ENCODE peak calls at places on chromosomes 11 and 22, in eight cellular contexts. L, S, G, X, W, F, D and Q are unnamed samples. For H3K4me1, the result is how much of the 10 kb centered on the place peaks cover.

GRCh38 chr11:130554241-130555055 is 106.0 kb downstream of the ADAMTS15 start:
- DNase-seq in L (no peak), S (peak), G (no peak), X (no peak), W (no peak), F (no peak), D (peak), Q (peak)

GRCh38 chr11:8283510-8284272 is 20.0 kb upstream of the LMO1 start:
- DNase-seq in L (no peak), S (peak), G (peak), X (peak), W (peak), F (no peak), D (no peak), Q (no peak)

GRCh38 chr11:37630866-37631265 is 1032.8 kb upstream of the RAG2 start:
- DNase-seq in L (no peak), S (no peak), G (no peak), X (no peak), W (no peak), F (no peak), D (no peak), Q (no peak)

GRCh38 chr22:36439481-36440271 is 41.8 kb downstream of the TXN2 start:
- DNase-seq in L (peak), S (peak), G (no peak), X (peak), W (no peak), F (no peak), D (peak), Q (peak)

GRCh38 chr11:102733232-102733875 is 8.6 kb upstream of the MMP8 start:
- DNase-seq in L (peak), S (peak), G (peak), X (peak), W (peak), F (peak), D (peak), Q (peak)

GRCh38 chr11:118410055-118410745 is 8.8 kb downstream of the ATP5MG start:
- DNase-seq in L (no peak), S (no peak), G (no peak), X (no peak), W (no peak), F (no peak), D (no peak), Q (no peak)

GRCh38 chr11:135069884-135070283 is 657.8 kb upstream of the B3GAT1 start:
- DNase-seq in L (peak), S (peak), G (no peak), X (peak), W (no peak), F (no peak), D (peak), Q (peak)

GRCh38 chr11:11028017-11028692 is 170.3 kb upstream of the ZBED5 start:
- DNase-seq in L (peak), S (peak), G (peak), X (peak), W (peak), F (peak), D (peak), Q (peak)

GRCh38 chr11:35622070-35622469 is 3.8 kb downstream of the FJX1 start:
- DNase-seq in L (no peak), S (peak), G (peak), X (peak), W (no peak), F (no peak), D (peak), Q (peak)

GRCh38 chr11:115530752-115531151 is 26.5 kb upstream of the CADM1 start:
- DNase-seq in L (peak), S (no peak), G (peak), X (no peak), W (peak), F (peak), D (no peak), Q (no peak)

GRCh38 chr11:134656861-134657540 is 245.0 kb upstream of the B3GAT1 start:
- DNase-seq in L (no peak), S (no peak), G (no peak), X (no peak), W (no peak), F (no peak), D (no peak), Q (no peak)

GRCh38 chr11:101211407-101211975 is 81.9 kb upstream of the PGR start:
- DNase-seq in L (no peak), S (no peak), G (no peak), X (no peak), W (no peak), F (no peak), D (no peak), Q (no peak)

GRCh38 chr11:35525501-35526175 is at the start of gene PAMR1:
- DNase-seq in L (no peak), S (peak), G (peak), X (peak), W (peak), F (no peak), D (peak), Q (no peak)

GRCh38 chr11:115765803-115766239 is 261.6 kb upstream of the CADM1 start:
- DNase-seq in L (peak), S (peak), G (no peak), X (peak), W (no peak), F (no peak), D (peak), Q (no peak)

GRCh38 chr22:50217543-50218152 is 16.8 kb downstream of the SELENOO start:
- DNase-seq in L (no peak), S (no peak), G (no peak), X (no peak), W (no peak), F (no peak), D (no peak), Q (no peak)

GRCh38 chr22:48575567-48576332 is 1251.9 kb downstream of the BRD1 start:
- DNase-seq in L (no peak), S (no peak), G (peak), X (no peak), W (no peak), F (no peak), D (no peak), Q (no peak)

GRCh38 chr11:27471067-27471587 is 1.5 kb downstream of the LGR4 start:
- DNase-seq in L (peak), S (peak), G (peak), X (no peak), W (no peak), F (no peak), D (no peak), Q (peak)

GRCh38 chr11:113553905-113554304 is 78.7 kb upstream of the DRD2 start:
- DNase-seq in L (no peak), S (peak), G (peak), X (peak), W (no peak), F (peak), D (no peak), Q (no peak)

GRCh38 chr11:64321533-64321932 is 3.6 kb downstream of the PRDX5 start:
- DNase-seq in L (no peak), S (no peak), G (no peak), X (peak), W (no peak), F (no peak), D (peak), Q (peak)
- H3K27ac ChIP-seq in L (no peak), S (no peak), G (no peak), X (no peak), W (no peak), F (no peak), D (no peak), Q (peak)

DNA sequence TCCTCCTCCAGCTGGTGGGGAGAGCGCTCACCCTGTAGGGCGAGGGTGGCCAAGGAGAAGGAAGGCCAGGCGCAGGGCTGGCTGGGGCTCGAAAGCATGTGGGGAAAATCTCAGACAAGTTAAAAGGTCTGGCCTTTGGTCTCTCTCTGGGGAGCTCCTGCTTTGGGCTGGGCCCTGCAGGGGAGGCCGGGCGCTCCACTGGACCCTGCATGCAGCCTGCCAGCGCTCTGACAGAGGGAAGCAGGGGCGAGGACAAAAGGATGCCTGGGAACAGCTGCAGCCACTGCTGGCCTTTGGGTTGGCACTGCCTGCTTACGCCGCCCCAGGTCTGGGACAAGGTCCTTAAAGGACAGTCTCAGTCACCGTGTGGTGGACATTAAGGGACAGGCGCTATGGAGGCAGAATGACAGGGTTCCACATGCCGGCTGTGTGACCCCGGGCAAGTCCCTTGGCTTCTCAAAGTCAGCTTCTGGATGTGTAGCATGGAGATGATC is 56.4 kb upstream of the TTLL12 start:
- DNase-seq in L (no peak), S (no peak), G (no peak), X (no peak), W (no peak), F (no peak), D (no peak), Q (no peak)
- H3K4me1 ChIP-seq in L (under half), S (under half), G (under half), X (under half), W (under half), F (under half), D (under half), Q (under half)

DNA sequence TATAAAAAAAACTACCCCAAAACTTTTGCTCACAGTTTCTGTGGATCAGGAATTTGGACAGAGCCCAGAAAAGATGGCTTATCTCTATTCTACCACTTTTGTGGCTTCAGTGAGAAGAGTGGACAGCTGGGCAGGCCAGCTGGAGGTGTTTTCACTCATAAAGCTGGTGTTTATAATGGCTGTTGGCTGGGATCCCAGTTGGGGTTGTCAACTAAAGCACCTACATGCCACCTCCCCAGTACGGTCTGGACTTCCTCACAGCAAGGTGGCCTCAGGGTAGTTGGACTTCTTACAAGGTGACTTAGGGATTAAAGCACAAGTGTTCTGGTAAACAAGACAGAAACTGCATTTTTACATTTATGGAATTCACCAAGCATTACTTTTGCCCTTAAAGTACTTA is 171.0 kb downstream of the NELL1 start:
- DNase-seq in L (no peak), S (no peak), G (no peak), X (no peak), W (no peak), F (no peak), D (no peak), Q (no peak)
- H3K4me2 ChIP-seq in L (no peak), S (no peak), G (no peak), X (no peak), W (no peak), F (no peak), D (no peak), Q (no peak)

GRCh38 chr22:30044369-30044768 is 35.9 kb upstream of the HORMAD2 start:
- DNase-seq in L (no peak), S (peak), G (no peak), X (peak), W (no peak), F (no peak), D (peak), Q (peak)
- H3K27ac ChIP-seq in L (peak), S (peak), G (no peak), X (peak), W (no peak), F (no peak), D (no peak), Q (peak)

GRCh38 chr22:43000441-43001175 is 14.3 kb downstream of the PACSIN2 start:
- DNase-seq in L (no peak), S (peak), G (no peak), X (peak), W (no peak), F (no peak), D (peak), Q (no peak)
- H3K4me1 ChIP-seq in L (half or more), S (half or more), G (under half), X (under half), W (under half), F (under half), D (half or more), Q (half or more)

GRCh38 chr11:75400110-75400865 is 970 bp downstream of the RPS3 start:
- DNase-seq in L (no peak), S (peak), G (no peak), X (no peak), W (no peak), F (peak), D (peak), Q (peak)

GRCh38 chr11:75403037-75403436 is 3.7 kb downstream of the RPS3 start:
- DNase-seq in L (no peak), S (peak), G (no peak), X (no peak), W (no peak), F (no peak), D (no peak), Q (no peak)

GRCh38 chr11:75402002-75402773 is 2.9 kb downstream of the RPS3 start:
- DNase-seq in L (no peak), S (no peak), G (no peak), X (no peak), W (no peak), F (no peak), D (no peak), Q (no peak)

GRCh38 chr11:75399344-75400109 is at the start of gene RPS3:
- DNase-seq in L (peak), S (peak), G (peak), X (peak), W (peak), F (peak), D (peak), Q (peak)

GRCh38 chr11:75398906-75399305 is 412 bp upstream of the RPS3 start:
- DNase-seq in L (no peak), S (no peak), G (no peak), X (no peak), W (no peak), F (no peak), D (no peak), Q (no peak)
- H3K4me2 ChIP-seq in L (no peak), S (no peak), G (no peak), X (no peak), W (no peak), F (peak), D (no peak), Q (peak)